ENCODE peak calls at places on chromosomes 7 and 10, in seven cellular contexts. One of them, this sample, is unnamed.

GRCh38 chr7:107690084-107690483 is 29.5 kb downstream of the SLC26A4 start:
- DNase-seq in C1 segment of cervical spinal cord: no peak
- DNase-seq in GDM1: no peak
- DNase-seq in GM06990: no peak
- DNase-seq in stimulated activated CD4-positive, alpha-beta T cell treated with anti-CD3 and anti-CD28 coated beads, Interleukin-1b, Interleukin-23, amount 100 ng/mL, for 1 hour: no peak
- DNase-seq in GM23248: no peak
- DNase-seq in fibroblast of pulmonary artery: no peak
- DNase-seq in this sample: no peak

GRCh38 chr10:86349474-86349873 is 17.1 kb downstream of the GRID1 start:
- DNase-seq in C1 segment of cervical spinal cord: no peak
- DNase-seq in GDM1: no peak
- DNase-seq in GM06990: no peak
- DNase-seq in stimulated activated CD4-positive, alpha-beta T cell treated with anti-CD3 and anti-CD28 coated beads, Interleukin-1b, Interleukin-23, amount 100 ng/mL, for 1 hour: no peak
- DNase-seq in GM23248: peak
- DNase-seq in fibroblast of pulmonary artery: peak
- DNase-seq in this sample: no peak

GRCh38 chr7:139153832-139154231 is 44.3 kb upstream of the ZC3HAV1 start:
- DNase-seq in C1 segment of cervical spinal cord: no peak
- DNase-seq in GDM1: no peak
- DNase-seq in GM06990: no peak
- DNase-seq in stimulated activated CD4-positive, alpha-beta T cell treated with anti-CD3 and anti-CD28 coated beads, Interleukin-1b, Interleukin-23, amount 100 ng/mL, for 1 hour: no peak
- DNase-seq in GM23248: peak
- DNase-seq in fibroblast of pulmonary artery: peak
- DNase-seq in this sample: no peak

GRCh38 chr10:88880287-88881094 is 446 bp downstream of the STAMBPL1 start:
- DNase-seq in C1 segment of cervical spinal cord: peak
- DNase-seq in GDM1: peak
- DNase-seq in GM06990: peak
- DNase-seq in stimulated activated CD4-positive, alpha-beta T cell treated with anti-CD3 and anti-CD28 coated beads, Interleukin-1b, Interleukin-23, amount 100 ng/mL, for 1 hour: peak
- DNase-seq in GM23248: peak
- DNase-seq in fibroblast of pulmonary artery: peak
- DNase-seq in this sample: peak

GRCh38 chr7:134649231-134649775 is 2.6 kb downstream of the BPGM start:
- DNase-seq in C1 segment of cervical spinal cord: no peak
- DNase-seq in GDM1: no peak
- DNase-seq in GM06990: no peak
- DNase-seq in stimulated activated CD4-positive, alpha-beta T cell treated with anti-CD3 and anti-CD28 coated beads, Interleukin-1b, Interleukin-23, amount 100 ng/mL, for 1 hour: no peak
- DNase-seq in GM23248: peak
- DNase-seq in fibroblast of pulmonary artery: peak
- DNase-seq in this sample: no peak

GRCh38 chr7:134948246-134948645 is 38.1 kb upstream of the AGBL3 start:
- DNase-seq in C1 segment of cervical spinal cord: no peak
- DNase-seq in GDM1: no peak
- DNase-seq in GM06990: no peak
- DNase-seq in stimulated activated CD4-positive, alpha-beta T cell treated with anti-CD3 and anti-CD28 coated beads, Interleukin-1b, Interleukin-23, amount 100 ng/mL, for 1 hour: no peak
- DNase-seq in GM23248: no peak
- DNase-seq in fibroblast of pulmonary artery: no peak
- DNase-seq in this sample: no peak

GRCh38 chr10:18264466-18264865 is 124.2 kb downstream of the CACNB2 start:
- DNase-seq in C1 segment of cervical spinal cord: no peak
- DNase-seq in GDM1: no peak
- DNase-seq in GM06990: no peak
- DNase-seq in stimulated activated CD4-positive, alpha-beta T cell treated with anti-CD3 and anti-CD28 coated beads, Interleukin-1b, Interleukin-23, amount 100 ng/mL, for 1 hour: no peak
- DNase-seq in GM23248: no peak
- DNase-seq in fibroblast of pulmonary artery: no peak
- DNase-seq in this sample: no peak

GRCh38 chr10:6579904-6580278 is at the start of gene PRKCQ:
- DNase-seq in C1 segment of cervical spinal cord: no peak
- DNase-seq in GDM1: no peak
- DNase-seq in GM06990: no peak
- DNase-seq in stimulated activated CD4-positive, alpha-beta T cell treated with anti-CD3 and anti-CD28 coated beads, Interleukin-1b, Interleukin-23, amount 100 ng/mL, for 1 hour: no peak
- DNase-seq in GM23248: no peak
- DNase-seq in fibroblast of pulmonary artery: peak
- DNase-seq in this sample: no peak

GRCh38 chr10:3784510-3785250 is at the start of gene KLF6:
- DNase-seq in C1 segment of cervical spinal cord: no peak
- DNase-seq in GDM1: no peak
- DNase-seq in GM06990: no peak
- DNase-seq in stimulated activated CD4-positive, alpha-beta T cell treated with anti-CD3 and anti-CD28 coated beads, Interleukin-1b, Interleukin-23, amount 100 ng/mL, for 1 hour: no peak
- DNase-seq in GM23248: peak
- DNase-seq in fibroblast of pulmonary artery: peak
- DNase-seq in this sample: no peak

GRCh38 chr10:61170594-61170993 is 226.6 kb upstream of the RHOBTB1 start:
- DNase-seq in C1 segment of cervical spinal cord: no peak
- DNase-seq in GDM1: no peak
- DNase-seq in GM06990: no peak
- DNase-seq in stimulated activated CD4-positive, alpha-beta T cell treated with anti-CD3 and anti-CD28 coated beads, Interleukin-1b, Interleukin-23, amount 100 ng/mL, for 1 hour: no peak
- DNase-seq in GM23248: no peak
- DNase-seq in fibroblast of pulmonary artery: no peak
- DNase-seq in this sample: no peak

GRCh38 chr7:29765392-29765979 is 40.8 kb upstream of the WIPF3 start:
- DNase-seq in C1 segment of cervical spinal cord: no peak
- DNase-seq in GDM1: no peak
- DNase-seq in GM06990: no peak
- DNase-seq in stimulated activated CD4-positive, alpha-beta T cell treated with anti-CD3 and anti-CD28 coated beads, Interleukin-1b, Interleukin-23, amount 100 ng/mL, for 1 hour: no peak
- DNase-seq in GM23248: no peak
- DNase-seq in fibroblast of pulmonary artery: no peak
- DNase-seq in this sample: no peak

GRCh38 chr10:62037166-62037831 is 135.8 kb downstream of the ARID5B start:
- DNase-seq in C1 segment of cervical spinal cord: no peak
- DNase-seq in GDM1: no peak
- DNase-seq in GM06990: no peak
- DNase-seq in stimulated activated CD4-positive, alpha-beta T cell treated with anti-CD3 and anti-CD28 coated beads, Interleukin-1b, Interleukin-23, amount 100 ng/mL, for 1 hour: no peak
- DNase-seq in GM23248: peak
- DNase-seq in fibroblast of pulmonary artery: peak
- DNase-seq in this sample: no peak

GRCh38 chr7:48781783-48782182 is 142.6 kb upstream of the CDC14C start:
- DNase-seq in C1 segment of cervical spinal cord: no peak
- DNase-seq in GDM1: no peak
- DNase-seq in GM06990: no peak
- DNase-seq in stimulated activated CD4-positive, alpha-beta T cell treated with anti-CD3 and anti-CD28 coated beads, Interleukin-1b, Interleukin-23, amount 100 ng/mL, for 1 hour: no peak
- DNase-seq in GM23248: no peak
- DNase-seq in fibroblast of pulmonary artery: no peak
- DNase-seq in this sample: no peak

GRCh38 chr7:133682364-133683181 is 429.7 kb downstream of the EXOC4 start:
- DNase-seq in C1 segment of cervical spinal cord: no peak
- DNase-seq in GDM1: no peak
- DNase-seq in GM06990: no peak
- DNase-seq in stimulated activated CD4-positive, alpha-beta T cell treated with anti-CD3 and anti-CD28 coated beads, Interleukin-1b, Interleukin-23, amount 100 ng/mL, for 1 hour: no peak
- DNase-seq in GM23248: no peak
- DNase-seq in fibroblast of pulmonary artery: no peak
- DNase-seq in this sample: no peak

GRCh38 chr7:82183633-82184032 is 259.9 kb downstream of the CACNA2D1 start:
- DNase-seq in C1 segment of cervical spinal cord: no peak
- DNase-seq in GDM1: no peak
- DNase-seq in GM06990: no peak
- DNase-seq in stimulated activated CD4-positive, alpha-beta T cell treated with anti-CD3 and anti-CD28 coated beads, Interleukin-1b, Interleukin-23, amount 100 ng/mL, for 1 hour: no peak
- DNase-seq in GM23248: peak
- DNase-seq in fibroblast of pulmonary artery: peak
- DNase-seq in this sample: no peak

GRCh38 chr7:7641129-7641663 is 644 bp downstream of the UMAD1 start:
- DNase-seq in C1 segment of cervical spinal cord: no peak
- DNase-seq in GDM1: no peak
- DNase-seq in GM06990: no peak
- DNase-seq in stimulated activated CD4-positive, alpha-beta T cell treated with anti-CD3 and anti-CD28 coated beads, Interleukin-1b, Interleukin-23, amount 100 ng/mL, for 1 hour: no peak
- DNase-seq in GM23248: peak
- DNase-seq in fibroblast of pulmonary artery: peak
- DNase-seq in this sample: no peak

GRCh38 chr7:721619-722248 is 4.8 kb upstream of the DNAAF5 start:
- DNase-seq in C1 segment of cervical spinal cord: no peak
- DNase-seq in GDM1: no peak
- DNase-seq in GM06990: no peak
- DNase-seq in stimulated activated CD4-positive, alpha-beta T cell treated with anti-CD3 and anti-CD28 coated beads, Interleukin-1b, Interleukin-23, amount 100 ng/mL, for 1 hour: no peak
- DNase-seq in GM23248: no peak
- DNase-seq in fibroblast of pulmonary artery: peak
- DNase-seq in this sample: no peak

GRCh38 chr10:43415544-43415943 is 6.6 kb upstream of the HNRNPF start:
- DNase-seq in C1 segment of cervical spinal cord: no peak
- DNase-seq in GDM1: no peak
- DNase-seq in GM06990: no peak
- DNase-seq in stimulated activated CD4-positive, alpha-beta T cell treated with anti-CD3 and anti-CD28 coated beads, Interleukin-1b, Interleukin-23, amount 100 ng/mL, for 1 hour: no peak
- DNase-seq in GM23248: no peak
- DNase-seq in fibroblast of pulmonary artery: no peak
- DNase-seq in this sample: no peak

GRCh38 chr10:34565934-34566333 is 249.2 kb downstream of the PARD3 start:
- DNase-seq in C1 segment of cervical spinal cord: no peak
- DNase-seq in GDM1: no peak
- DNase-seq in GM06990: no peak
- DNase-seq in stimulated activated CD4-positive, alpha-beta T cell treated with anti-CD3 and anti-CD28 coated beads, Interleukin-1b, Interleukin-23, amount 100 ng/mL, for 1 hour: no peak
- DNase-seq in GM23248: peak
- DNase-seq in fibroblast of pulmonary artery: peak
- DNase-seq in this sample: no peak

GRCh38 chr10:103661198-103661950 is 167.9 kb downstream of the NEURL1 start:
- DNase-seq in C1 segment of cervical spinal cord: peak
- DNase-seq in GDM1: no peak
- DNase-seq in GM06990: no peak
- DNase-seq in stimulated activated CD4-positive, alpha-beta T cell treated with anti-CD3 and anti-CD28 coated beads, Interleukin-1b, Interleukin-23, amount 100 ng/mL, for 1 hour: no peak
- DNase-seq in GM23248: peak
- DNase-seq in fibroblast of pulmonary artery: peak
- DNase-seq in this sample: peak

GRCh38 chr7:127884066-127884559 is 147.1 kb downstream of the LRRC4 start:
- DNase-seq in C1 segment of cervical spinal cord: no peak
- DNase-seq in GDM1: no peak
- DNase-seq in GM06990: no peak
- DNase-seq in stimulated activated CD4-positive, alpha-beta T cell treated with anti-CD3 and anti-CD28 coated beads, Interleukin-1b, Interleukin-23, amount 100 ng/mL, for 1 hour: no peak
- DNase-seq in GM23248: no peak
- DNase-seq in fibroblast of pulmonary artery: no peak
- DNase-seq in this sample: no peak

GRCh38 chr7:136640977-136641376 is 227.5 kb upstream of the CHRM2 start:
- DNase-seq in C1 segment of cervical spinal cord: no peak
- DNase-seq in GDM1: no peak
- DNase-seq in GM06990: no peak
- DNase-seq in stimulated activated CD4-positive, alpha-beta T cell treated with anti-CD3 and anti-CD28 coated beads, Interleukin-1b, Interleukin-23, amount 100 ng/mL, for 1 hour: no peak
- DNase-seq in GM23248: no peak
- DNase-seq in fibroblast of pulmonary artery: no peak
- DNase-seq in this sample: no peak

GRCh38 chr10:73860050-73860491 is 14.3 kb downstream of the CAMK2G start:
- DNase-seq in C1 segment of cervical spinal cord: peak
- DNase-seq in GDM1: no peak
- DNase-seq in GM06990: no peak
- DNase-seq in stimulated activated CD4-positive, alpha-beta T cell treated with anti-CD3 and anti-CD28 coated beads, Interleukin-1b, Interleukin-23, amount 100 ng/mL, for 1 hour: no peak
- DNase-seq in GM23248: no peak
- DNase-seq in fibroblast of pulmonary artery: no peak
- DNase-seq in this sample: no peak

GRCh38 chr7:38728145-38728544 is 97.0 kb upstream of the AMPH start:
- DNase-seq in C1 segment of cervical spinal cord: no peak
- DNase-seq in GDM1: no peak
- DNase-seq in GM06990: no peak
- DNase-seq in stimulated activated CD4-positive, alpha-beta T cell treated with anti-CD3 and anti-CD28 coated beads, Interleukin-1b, Interleukin-23, amount 100 ng/mL, for 1 hour: no peak
- DNase-seq in GM23248: peak
- DNase-seq in fibroblast of pulmonary artery: no peak
- DNase-seq in this sample: no peak

GRCh38 chr10:88538038-88538437 is 45.1 kb downstream of the RNLS start:
- DNase-seq in C1 segment of cervical spinal cord: no peak
- DNase-seq in GDM1: no peak
- DNase-seq in GM06990: no peak
- DNase-seq in stimulated activated CD4-positive, alpha-beta T cell treated with anti-CD3 and anti-CD28 coated beads, Interleukin-1b, Interleukin-23, amount 100 ng/mL, for 1 hour: no peak
- DNase-seq in GM23248: peak
- DNase-seq in fibroblast of pulmonary artery: peak
- DNase-seq in this sample: no peak

GRCh38 chr7:20185988-20186387 is 31.2 kb downstream of the MACC1 start:
- DNase-seq in C1 segment of cervical spinal cord: no peak
- DNase-seq in GDM1: no peak
- DNase-seq in GM06990: no peak
- DNase-seq in stimulated activated CD4-positive, alpha-beta T cell treated with anti-CD3 and anti-CD28 coated beads, Interleukin-1b, Interleukin-23, amount 100 ng/mL, for 1 hour: no peak
- DNase-seq in GM23248: no peak
- DNase-seq in fibroblast of pulmonary artery: no peak
- DNase-seq in this sample: no peak

This sample was measured in activated T-helper 1 cell treated with anti-CD3 and anti-CD28 coated beads, Interleukin-2, amount 50 U/mL, for 16 hours.